ENCODE peak calls at places on chromosomes 5 and 9, in four cellular contexts. K, Y, Z and Q are unnamed samples. For H3K4me1 and H3K9me3, the result is how much of the 10 kb centered on the place peaks cover.

GRCh38 chr5:143217065-143217803 is 186.3 kb downstream of the NR3C1 start:
- DNase-seq in K (no peak), Y (no peak), Z (no peak), Q (no peak)

GRCh38 chr5:132225165-132226032 is 2.3 kb downstream of the P4HA2 start:
- DNase-seq in K (no peak), Z (peak), Y (peak), Q (no peak)

GRCh38 chr9:132142883-132143282 is 19.0 kb upstream of the NTNG2 start:
- DNase-seq in Z (no peak), Y (no peak), K (no peak), Q (no peak)

GRCh38 chr9:98502311-98502975 is 206.3 kb downstream of the GABBR2 start:
- DNase-seq in Y (no peak), K (no peak), Z (peak), Q (no peak)

GRCh38 chr5:66169534-66169933 is 25.4 kb downstream of the SREK1 start:
- DNase-seq in Y (peak), Z (no peak), K (no peak), Q (no peak)

GRCh38 chr5:168172718-168173045 is 118.8 kb upstream of the WWC1 start:
- DNase-seq in Z (no peak), Y (no peak), K (no peak), Q (no peak)

GRCh38 chr5:148113243-148113642 is 49.5 kb downstream of the SPINK5 start:
- DNase-seq in K (no peak), Y (no peak), Z (no peak), Q (no peak)

GRCh38 chr5:54743997-54744788 is 226.6 kb downstream of the SNX18 start:
- DNase-seq in K (no peak), Y (peak), Z (no peak), Q (peak)

GRCh38 chr5:160021818-160022446 is 13.0 kb downstream of the TTC1 start:
- DNase-seq in Z (peak), Y (peak), K (peak), Q (peak)

GRCh38 chr9:91261417-91261816 is 100.3 kb downstream of the AUH start:
- DNase-seq in K (no peak), Y (no peak), Z (no peak), Q (no peak)

GRCh38 chr5:36685631-36686147 is 79.3 kb downstream of the SLC1A3 start:
- DNase-seq in K (no peak), Z (peak), Y (no peak), Q (peak)

GRCh38 chr9:95429096-95429495 is 87.7 kb downstream of the PTCH1 start:
- DNase-seq in Y (no peak), Z (no peak), K (no peak), Q (no peak)

GRCh38 chr5:174067499-174067898 is 22.0 kb downstream of the NSG2 start:
- DNase-seq in Y (no peak), K (no peak), Z (no peak), Q (peak)

GRCh38 chr5:112059601-112060135 is 302.7 kb upstream of the NREP start:
- DNase-seq in Z (no peak), K (no peak), Y (no peak), Q (no peak)

GRCh38 chr9:81906656-81907055 is 21.6 kb upstream of the SPATA31D4 start:
- DNase-seq in Y (no peak), Z (no peak), K (no peak), Q (no peak)

GRCh38 chr5:96935556-96936430 is at the start of gene LNPEP:
- DNase-seq in Y (peak), K (peak), Z (peak), Q (peak)

GRCh38 chr5:33936004-33936380 is 194 bp upstream of the RXFP3 start:
- DNase-seq in Y (peak), Z (peak), K (peak), Q (peak)

GRCh38 chr9:77830618-77831285 is 182.6 kb upstream of the GNA14 start:
- DNase-seq in K (no peak), Y (no peak), Z (no peak), Q (no peak)

GRCh38 chr5:78245126-78245525 is 49.4 kb downstream of the AP3B1 start:
- DNase-seq in Z (no peak), K (no peak), Y (no peak), Q (no peak)

GRCh38 chr5:160360310-160360709 is 10.1 kb downstream of the C1QTNF2 start:
- DNase-seq in Y (no peak), K (no peak), Z (peak), Q (no peak)

GRCh38 chr5:142184939-142185526 is 76.5 kb downstream of the NDFIP1 start:
- DNase-seq in K (no peak), Y (no peak), Z (no peak), Q (no peak)

GRCh38 chr9:3628239-3628638 is 102.4 kb upstream of the RFX3 start:
- DNase-seq in Z (no peak), K (no peak), Y (no peak), Q (no peak)

GRCh38 chr9:129319076-129319937 is 141.2 kb upstream of the IER5L start:
- DNase-seq in Z (peak), K (no peak), Y (no peak), Q (no peak)

GRCh38 chr9:101711330-101711941 is 27.0 kb downstream of the GRIN3A start:
- DNase-seq in Z (peak), K (peak), Y (no peak), Q (peak)

GRCh38 chr5:11590475-11590874 is 313.8 kb downstream of the CTNND2 start:
- DNase-seq in Y (no peak), K (no peak), Z (no peak), Q (no peak)

GRCh38 chr5:2191972-2192371 is 309.2 kb upstream of the IRX4 start:
- DNase-seq in K (no peak), Y (no peak), Z (no peak), Q (no peak)

GRCh38 chr5:2192496-2192895 is 309.8 kb upstream of the IRX4 start:
- DNase-seq in Z (no peak), Y (no peak), K (no peak), Q (no peak)

GRCh38 chr5:2188137-2188536 is 305.4 kb upstream of the IRX4 start:
- DNase-seq in Y (no peak), Z (no peak), K (no peak), Q (no peak)

GRCh38 chr5:2188661-2189060 is 305.9 kb upstream of the IRX4 start:
- DNase-seq in K (no peak), Z (no peak), Y (no peak), Q (no peak)

DNA sequence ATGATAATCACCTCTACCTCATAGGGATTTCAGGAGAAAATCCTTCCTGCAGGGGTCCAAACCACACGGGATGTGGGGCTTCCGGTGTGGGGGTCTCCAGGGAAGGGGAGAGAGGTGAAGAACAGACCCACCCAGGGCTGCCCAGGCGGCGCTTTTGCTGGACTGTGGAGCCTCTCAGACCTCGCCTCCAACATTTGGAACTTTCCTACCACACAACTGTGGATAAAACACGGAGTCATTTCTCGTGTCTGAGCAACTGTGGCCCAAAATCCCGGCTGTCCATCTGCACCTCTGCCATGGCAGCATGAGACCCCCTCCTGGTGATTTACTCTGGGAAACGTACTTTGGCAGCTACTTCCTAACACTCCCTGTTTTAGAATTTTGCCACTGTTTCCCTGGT is 307.8 kb upstream of the IRX4 start:
- DNase-seq in Z (no peak), Y (no peak), K (no peak), Q (no peak)
- H3K4me1 ChIP-seq in Z (under half), Y (under half), K (under half), Q (under half)

GRCh38 chr9:24351258-24351657 is 194.4 kb downstream of the IZUMO3 start:
- DNase-seq in Z (no peak), K (no peak), Y (no peak), Q (peak)

GRCh38 chr9:24351952-24352351 is 193.7 kb downstream of the IZUMO3 start:
- DNase-seq in Y (no peak), K (no peak), Z (no peak), Q (no peak)
- H3K9me3 ChIP-seq in Y (under half), K (under half), Z (under half), Q (under half)

DNA sequence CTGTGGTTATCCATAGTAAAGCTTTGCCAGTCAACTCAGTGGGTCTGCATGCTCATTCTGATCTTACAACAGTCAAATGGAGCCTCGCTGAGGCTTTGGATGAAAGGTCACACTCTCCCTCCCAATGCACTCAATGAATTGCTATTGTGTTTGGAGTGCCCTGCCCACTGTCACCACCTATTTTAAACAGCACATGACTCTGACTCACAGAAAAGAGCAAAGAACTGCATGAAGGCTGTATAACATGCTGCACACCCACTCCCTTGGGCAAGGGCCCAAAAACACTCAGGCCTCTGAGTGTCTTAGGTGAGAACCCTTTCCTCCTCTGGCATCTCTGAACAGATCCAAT is 118.7 kb upstream of the CCDC112 start:
- DNase-seq in Y (no peak), Z (no peak), K (peak), Q (no peak)
- H3K4me1 ChIP-seq in Y (under half), Z (under half), K (under half), Q (under half)

GRCh38 chr5:3307982-3308621 is 287.5 kb upstream of the IRX1 start:
- DNase-seq in Z (no peak), Y (no peak), K (no peak), Q (no peak)
- H3K9me3 ChIP-seq in Z (under half), Y (under half), K (under half), Q (under half)

GRCh38 chr5:1498623-1499416 is 24.9 kb downstream of the LPCAT1 start:
- DNase-seq in K (no peak), Z (no peak), Y (no peak), Q (peak)

GRCh38 chr5:1499851-1500250 is 23.9 kb downstream of the LPCAT1 start:
- DNase-seq in Y (no peak), K (no peak), Z (no peak), Q (no peak)

GRCh38 chr5:1495525-1495897 is 28.2 kb downstream of the LPCAT1 start:
- DNase-seq in Y (no peak), K (no peak), Z (no peak), Q (no peak)

GRCh38 chr5:1497271-1497777 is 26.4 kb downstream of the LPCAT1 start:
- DNase-seq in K (no peak), Y (no peak), Z (no peak), Q (peak)

GRCh38 chr5:1497795-1498622 is 25.8 kb downstream of the LPCAT1 start:
- DNase-seq in K (no peak), Z (no peak), Y (no peak), Q (peak)
- H3K4me1 ChIP-seq in K (under half), Z (under half), Y (under half), Q (half or more)

GRCh38 chr5:140800816-140801493 is at the start of gene PCDHA3:
- DNase-seq in Z (no peak), Y (no peak), K (peak), Q (no peak)
- H3K9me3 ChIP-seq in Z (under half), Y (under half), K (under half), Q (under half)

DNA sequence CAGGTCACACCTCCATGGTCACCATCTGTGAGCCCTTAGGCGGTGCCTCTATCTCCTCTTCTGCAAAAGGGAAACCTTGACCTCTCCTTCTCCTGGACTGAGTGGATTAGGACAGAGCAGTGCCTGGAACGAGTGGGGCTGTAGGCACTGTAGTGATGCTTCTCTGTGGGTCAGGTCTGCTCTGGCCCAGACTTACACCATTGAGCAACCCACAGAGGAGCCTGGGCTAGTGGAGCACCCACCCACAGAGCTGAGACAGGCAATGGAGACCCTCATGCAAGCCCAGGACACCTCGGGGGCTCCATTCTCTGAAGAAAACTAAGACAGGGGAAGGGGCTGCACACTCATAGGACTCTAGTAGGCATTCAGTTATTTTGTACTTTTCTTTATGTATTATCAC is 400.6 kb downstream of the GADD45G start:
- DNase-seq in K (no peak), Y (no peak), Z (no peak), Q (no peak)
- H3K4me1 ChIP-seq in K (under half), Y (under half), Z (under half), Q (under half)

GRCh38 chr5:4098226-4098625 is 502.6 kb downstream of the IRX1 start:
- DNase-seq in K (no peak), Z (no peak), Y (no peak), Q (no peak)

GRCh38 chr5:4099401-4099800 is 503.8 kb downstream of the IRX1 start:
- DNase-seq in Y (no peak), Z (no peak), K (no peak), Q (no peak)

GRCh38 chr5:4104831-4105597 is 509.4 kb downstream of the IRX1 start:
- DNase-seq in K (no peak), Z (no peak), Y (no peak), Q (no peak)

GRCh38 chr5:4100739-4101138 is 505.1 kb downstream of the IRX1 start:
- DNase-seq in Y (no peak), K (no peak), Z (no peak), Q (no peak)

DNA sequence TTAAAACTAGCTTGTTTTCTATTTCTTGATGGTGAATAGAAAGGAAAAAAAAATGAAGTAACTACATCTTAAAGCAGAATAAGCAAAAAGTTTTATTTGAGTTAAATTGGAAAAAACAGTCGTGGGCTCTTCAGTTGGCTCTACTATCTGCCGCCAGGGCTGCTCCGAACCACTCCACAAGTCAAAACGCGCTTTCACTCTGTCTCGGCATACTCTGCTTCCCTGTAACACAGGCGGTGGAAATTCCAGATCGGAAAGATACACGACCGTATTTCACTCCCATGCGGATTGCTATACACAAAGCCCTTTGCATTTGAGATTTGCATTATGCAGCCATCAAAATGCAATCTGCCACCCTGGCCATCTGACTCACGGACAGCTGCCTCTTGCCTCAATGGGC is 505.6 kb downstream of the IRX1 start:
- DNase-seq in Z (no peak), K (no peak), Y (no peak), Q (no peak)
- H3K9me3 ChIP-seq in Z (under half), K (under half), Y (under half), Q (under half)